ENCODE peak calls at places on chromosomes 1 and 21, in five cellular contexts. One of them, this sample, is unnamed.

GRCh38 chr1:169115891-169116585 is 9.5 kb downstream of the ATP1B1 start:
- DNase-seq in osteocyte: no peak
- DNase-seq in GM04504: no peak
- DNase-seq in GM19239: no peak
- DNase-seq in osteoblast: no peak
- DNase-seq in this sample: no peak

GRCh38 chr1:47592296-47592975 is 154.6 kb downstream of the FOXD2 start:
- DNase-seq in osteocyte: peak; percentile 80
- DNase-seq in osteoblast: no peak
- DNase-seq in GM19239: no peak
- DNase-seq in GM04504: no peak
- DNase-seq in this sample: no peak

GRCh38 chr1:14782741-14783591 is 184.5 kb downstream of the KAZN start:
- DNase-seq in osteoblast: no peak
- DNase-seq in osteocyte: no peak
- DNase-seq in GM19239: no peak
- DNase-seq in GM04504: no peak
- DNase-seq in this sample: no peak

GRCh38 chr1:12447849-12448312 is 170.1 kb downstream of the DHRS3 start:
- DNase-seq in osteoblast: no peak
- DNase-seq in GM19239: no peak
- DNase-seq in osteocyte: no peak
- DNase-seq in GM04504: peak; percentile 67
- DNase-seq in this sample: peak; percentile 34

GRCh38 chr1:228940526-228940925 is 205.2 kb downstream of the RHOU start:
- DNase-seq in osteoblast: no peak
- DNase-seq in GM19239: no peak
- DNase-seq in osteocyte: no peak
- DNase-seq in GM04504: no peak
- DNase-seq in this sample: no peak

GRCh38 chr1:59029768-59030167 is 245.9 kb upstream of the JUN start:
- DNase-seq in GM19239: no peak
- DNase-seq in osteocyte: no peak
- DNase-seq in osteoblast: no peak
- DNase-seq in GM04504: no peak
- DNase-seq in this sample: peak; percentile 46

GRCh38 chr1:23422313-23422877 is 2.2 kb downstream of the TCEA3 start:
- DNase-seq in GM19239: no peak
- DNase-seq in GM04504: peak; percentile 55
- DNase-seq in osteoblast: peak; percentile 95
- DNase-seq in osteocyte: no peak
- DNase-seq in this sample: peak; percentile 50

GRCh38 chr21:45531393-45532215 is 10.6 kb downstream of the SLC19A1 start:
- DNase-seq in GM04504: no peak
- DNase-seq in osteoblast: no peak
- DNase-seq in osteocyte: no peak
- DNase-seq in GM19239: no peak
- DNase-seq in this sample: no peak

GRCh38 chr1:230091473-230092231 is 24.6 kb downstream of the GALNT2 start:
- DNase-seq in osteocyte: no peak
- DNase-seq in GM19239: no peak
- DNase-seq in osteoblast: no peak
- DNase-seq in GM04504: no peak
- DNase-seq in this sample: no peak

GRCh38 chr1:46689326-46689725 is 17.7 kb downstream of the TEX38 start:
- DNase-seq in GM19239: no peak
- DNase-seq in osteoblast: no peak
- DNase-seq in osteocyte: no peak
- DNase-seq in GM04504: no peak
- DNase-seq in this sample: peak; percentile 91

GRCh38 chr1:227759345-227760300 is 24.4 kb downstream of the SNAP47 start:
- DNase-seq in osteocyte: peak; percentile 92
- DNase-seq in osteoblast: peak; percentile 99
- DNase-seq in GM19239: no peak
- DNase-seq in GM04504: peak; percentile 94
- DNase-seq in this sample: peak; percentile 18

GRCh38 chr1:85109475-85109874 is 61.2 kb upstream of the MCOLN3 start:
- DNase-seq in GM19239: no peak
- DNase-seq in osteocyte: no peak
- DNase-seq in GM04504: peak; percentile 34
- DNase-seq in osteoblast: peak; percentile 93
- DNase-seq in this sample: peak; percentile 71

GRCh38 chr1:21939650-21940374 is 2.7 kb upstream of the HSPG2 start:
- DNase-seq in GM04504: peak; percentile 95
- DNase-seq in osteocyte: peak; percentile 93
- DNase-seq in GM19239: no peak
- DNase-seq in osteoblast: peak; percentile 95
- DNase-seq in this sample: peak; percentile 98

GRCh38 chr1:40952744-40953315 is 26.7 kb upstream of the CTPS1 start:
- DNase-seq in osteoblast: no peak
- DNase-seq in GM04504: no peak
- DNase-seq in GM19239: no peak
- DNase-seq in osteocyte: no peak
- DNase-seq in this sample: no peak

GRCh38 chr1:215888159-215888558 is 321.1 kb downstream of the KCTD3 start:
- DNase-seq in GM04504: no peak
- DNase-seq in osteoblast: no peak
- DNase-seq in GM19239: no peak
- DNase-seq in osteocyte: no peak
- DNase-seq in this sample: no peak

GRCh38 chr1:6486433-6487011 is 4.9 kb downstream of the PLEKHG5 start:
- DNase-seq in osteocyte: peak; percentile 95
- DNase-seq in GM19239: peak; percentile 93
- DNase-seq in GM04504: peak; percentile 62
- DNase-seq in osteoblast: peak; percentile 100
- DNase-seq in this sample: peak; percentile 82

This sample was measured in endothelial cell of umbilical vein.